ENCODE peak calls at places on chromosomes 6 and 20, in seven cellular contexts. L is heart left ventricle, U is tibial artery, N is mesenchymal stem cell, I is uterus, H is heart right ventricle, Q is pancreas. Z is an unnamed sample.

GRCh38 chr6:167962717-167963116 is 34.8 kb upstream of the KIF25 start:
- DNase-seq in L (no peak), U (no peak), N (no peak), I (no peak), H (no peak), Q (no peak), Z (no peak)

GRCh38 chr6:90610671-90611542 is 24.0 kb upstream of the MAP3K7 start:
- DNase-seq in L (peak), U (no peak), N (peak), I (peak), H (peak), Q (peak), Z (peak)

GRCh38 chr6:154039231-154039842 is at the start of gene OPRM1:
- DNase-seq in L (peak), U (peak), N (peak), I (no peak), H (peak), Q (peak), Z (peak)

GRCh38 chr6:150592377-150592995 is 7.2 kb upstream of the PLEKHG1 start:
- DNase-seq in L (no peak), U (no peak), N (no peak), I (no peak), H (no peak), Q (no peak), Z (no peak)

GRCh38 chr6:75244063-75244575 is 518 bp upstream of the COX7A2 start:
- DNase-seq in L (no peak), U (no peak), N (no peak), I (no peak), H (no peak), Q (no peak), Z (no peak)

GRCh38 chr6:33622456-33623431 is 1.6 kb downstream of the ITPR3 start:
- DNase-seq in L (no peak), U (peak), N (peak), I (no peak), H (no peak), Q (peak), Z (peak)

GRCh38 chr6:33984466-33985332 is 161.2 kb downstream of the GRM4 start:
- DNase-seq in L (no peak), U (peak), N (no peak), I (no peak), H (no peak), Q (no peak), Z (no peak)

GRCh38 chr20:48716086-48716485 is 111.7 kb downstream of the PREX1 start:
- DNase-seq in L (no peak), U (no peak), N (no peak), I (no peak), H (no peak), Q (no peak), Z (peak)

GRCh38 chr20:49699200-49699992 is 14.3 kb downstream of the B4GALT5 start:
- DNase-seq in L (no peak), U (no peak), N (peak), I (no peak), H (no peak), Q (no peak), Z (no peak)

GRCh38 chr6:145903356-145904102 is 60.6 kb downstream of the SHPRH start:
- DNase-seq in L (no peak), U (no peak), N (peak), I (no peak), H (no peak), Q (no peak), Z (no peak)

GRCh38 chr20:20443509-20443908 is 75.6 kb downstream of the INSM1 start:
- DNase-seq in L (no peak), U (no peak), N (no peak), I (no peak), H (no peak), Q (no peak), Z (no peak)

GRCh38 chr6:113967777-113968176 is 3.2 kb downstream of the HDAC2 start:
- DNase-seq in L (no peak), U (no peak), N (no peak), I (no peak), H (no peak), Q (no peak), Z (no peak)

GRCh38 chr20:43893930-43894329 is 20.7 kb upstream of the TOX2 start:
- DNase-seq in L (no peak), U (no peak), N (no peak), I (no peak), H (no peak), Q (no peak), Z (no peak)

GRCh38 chr6:158796353-158796752 is 22.8 kb downstream of the EZR start:
- DNase-seq in L (no peak), U (no peak), N (no peak), I (no peak), H (no peak), Q (no peak), Z (no peak)

GRCh38 chr20:37567331-37567665 is 39.6 kb upstream of the BLCAP start:
- DNase-seq in L (no peak), U (peak), N (no peak), I (no peak), H (no peak), Q (no peak), Z (no peak)

GRCh38 chr6:89148016-89148750 is 2.3 kb downstream of the PM20D2 start:
- DNase-seq in L (no peak), U (no peak), N (no peak), I (no peak), H (no peak), Q (no peak), Z (no peak)

DNA sequence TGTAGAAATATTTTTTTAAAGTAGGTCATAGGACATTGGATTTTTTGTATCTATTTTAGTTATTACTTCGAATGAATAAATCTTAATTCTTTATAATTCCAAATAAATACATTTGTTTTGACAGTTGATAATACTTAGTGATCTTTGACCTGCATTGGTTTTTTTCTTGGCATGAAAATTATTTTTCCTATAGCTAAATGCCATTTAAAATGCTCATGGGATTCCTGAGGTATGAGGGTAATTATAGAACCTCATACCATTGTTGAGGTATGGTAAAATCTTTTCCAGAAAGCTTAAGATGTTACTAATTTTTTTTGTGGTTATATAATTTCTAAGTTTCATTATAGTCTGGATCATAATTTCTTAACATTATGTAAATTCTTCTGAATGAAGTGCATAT is 8.3 kb downstream of the PM20D2 start:
- DNase-seq in L (no peak), U (no peak), N (no peak), I (no peak), H (no peak), Q (no peak), Z (no peak)
- H3K27ac ChIP-seq in L (no peak), U (no peak), N (no peak), I (no peak), H (no peak), Q (no peak), Z (no peak)

GRCh38 chr6:148388477-148388876 is 45.8 kb downstream of the SASH1 start:
- DNase-seq in L (no peak), U (no peak), N (no peak), I (no peak), H (no peak), Q (no peak), Z (no peak)

GRCh38 chr6:148389917-148390316 is 47.3 kb downstream of the SASH1 start:
- DNase-seq in L (no peak), U (no peak), N (no peak), I (no peak), H (no peak), Q (no peak), Z (no peak)

GRCh38 chr6:148392611-148393160 is 50.0 kb downstream of the SASH1 start:
- DNase-seq in L (no peak), U (no peak), N (no peak), I (no peak), H (no peak), Q (no peak), Z (no peak)

GRCh38 chr6:148385379-148385778 is 42.7 kb downstream of the SASH1 start:
- DNase-seq in L (no peak), U (no peak), N (no peak), I (no peak), H (no peak), Q (no peak), Z (no peak)

GRCh38 chr6:148389086-148389485 is 46.4 kb downstream of the SASH1 start:
- DNase-seq in L (no peak), U (no peak), N (no peak), I (no peak), H (no peak), Q (no peak), Z (no peak)
- H3K27ac ChIP-seq in L (no peak), U (no peak), N (no peak), I (no peak), H (no peak), Q (no peak), Z (no peak)

GRCh38 chr20:51750770-51751388 is 17.3 kb downstream of the ATP9A start:
- DNase-seq in L (no peak), U (no peak), N (no peak), I (no peak), H (no peak), Q (no peak), Z (no peak)
- H3K27ac ChIP-seq in L (no peak), U (peak), N (peak), I (peak), H (no peak), Q (peak), Z (peak)

GRCh38 chr20:33172781-33173180 is 4.8 kb downstream of the BPIFA2 start:
- DNase-seq in L (no peak), U (no peak), N (no peak), I (no peak), H (no peak), Q (no peak), Z (no peak)
- H3K27ac ChIP-seq in L (no peak), U (no peak), N (no peak), I (no peak), H (no peak), Q (no peak), Z (no peak)